ENCODE peak calls at places on chromosome 17, in nine cellular contexts. M is spleen; R is naive thymus-derived CD8-positive, alpha-beta T cell; H is NAMALWA; X is iris pigment epithelial cell; L is stimulated activated CD4-positive, alpha-beta T cell treated with anti-CD3 and anti-CD28 coated beads, TNF-alpha, amount 100 ng/mL, for 4 hours; J is AG09319; V is HFFc6; U is head of caudate nucleus. A is an unnamed sample.

GRCh38 chr17:13010959-13011358 is 6.9 kb downstream of the ELAC2 start:
- DNase-seq in V (no peak), R (no peak), L (no peak), H (no peak), M (no peak), U (no peak), J (no peak), X (no peak), A (no peak)

GRCh38 chr17:3022197-3022596 is 41.2 kb downstream of the OR1D5 start:
- DNase-seq in R (no peak), L (no peak), V (no peak), J (no peak), H (no peak), U (no peak), M (no peak), X (no peak), A (no peak)

GRCh38 chr17:70558821-70559220 is 389.5 kb downstream of the KCNJ2 start:
- DNase-seq in V (no peak), U (no peak), M (no peak), L (no peak), H (no peak), R (no peak), X (peak; percentile 62), J (no peak), A (no peak)

GRCh38 chr17:61689610-61690180 is 98.7 kb upstream of the NACA2 start:
- DNase-seq in R (no peak), U (no peak), L (no peak), X (peak; percentile 16), V (no peak), M (no peak), J (no peak), H (no peak), A (no peak)

GRCh38 chr17:74599023-74599399 is 6.9 kb upstream of the CD300LD start:
- DNase-seq in R (no peak), V (no peak), M (no peak), U (no peak), H (no peak), X (no peak), J (no peak), L (no peak), A (no peak)

GRCh38 chr17:71337903-71338302 is 782.9 kb upstream of the SOX9 start:
- DNase-seq in L (no peak), H (no peak), U (no peak), J (no peak), V (no peak), M (no peak), X (peak; percentile 20), R (no peak), A (no peak)

GRCh38 chr17:82257473-82257872 is 16.0 kb downstream of the CSNK1D start:
- DNase-seq in J (no peak), V (no peak), U (peak; percentile 84), L (peak; percentile 40), H (peak; percentile 54), M (peak; percentile 82), R (peak; percentile 45), X (no peak), A (no peak)

GRCh38 chr17:43983515-43984411 is 20.7 kb upstream of the NAGS start:
- DNase-seq in U (peak; percentile 6), M (no peak), V (no peak), L (no peak), R (no peak), X (no peak), J (no peak), H (no peak), A (no peak)

GRCh38 chr17:45334231-45334630 is 17.4 kb upstream of the MAP3K14 start:
- DNase-seq in J (no peak), U (no peak), H (peak; percentile 25), V (no peak), L (no peak), X (no peak), M (no peak), R (no peak), A (no peak)

GRCh38 chr17:6506679-6507231 is 49.6 kb downstream of the PITPNM3 start:
- DNase-seq in U (no peak), L (no peak), X (peak; percentile 15), H (no peak), J (no peak), M (no peak), V (peak; percentile 49), R (no peak), A (no peak)

GRCh38 chr17:5365831-5366230 is 53.6 kb downstream of the NUP88 start:
- DNase-seq in X (no peak), R (no peak), U (no peak), H (no peak), J (no peak), M (no peak), L (no peak), V (no peak), A (no peak)

GRCh38 chr17:1078831-1079561 is 82.1 kb downstream of the TIMM22 start:
- DNase-seq in M (no peak), U (no peak), X (no peak), J (no peak), R (no peak), H (no peak), V (no peak), L (no peak), A (no peak)

GRCh38 chr17:39062846-39063680 is 88.4 kb downstream of the PLXDC1 start:
- DNase-seq in M (no peak), U (no peak), L (no peak), V (peak; percentile 39), J (no peak), X (peak; percentile 22), R (no peak), H (no peak), A (no peak)